ENCODE peak calls at places on chromosome 1, in nine cellular contexts. I is sigmoid colon, P is GM12865, Y is epithelial cell of proximal tubule, G is fibroblast of mammary gland, Z is transverse colon, H is body of pancreas, R is H1, B is Peyer's patch. Q is an unnamed sample.

GRCh38 chr1:119469741-119470140 is 37.3 kb upstream of the HSD3B1 start:
- DNase-seq in I (no peak), P (no peak), Y (no peak), G (no peak), Z (no peak), H (no peak), R (no peak), B (no peak), Q (no peak)

GRCh38 chr1:8145525-8145924 is 119.4 kb upstream of the ERRFI1 start:
- DNase-seq in I (no peak), P (peak; percentile 49), Y (no peak), G (no peak), Z (no peak), H (no peak), R (no peak), B (no peak), Q (no peak)

GRCh38 chr1:207885129-207886032 is 25.5 kb downstream of the CD34 start:
- DNase-seq in I (peak; percentile 93), P (peak; percentile 84), Y (no peak), G (peak; percentile 86), Z (peak; percentile 88), H (peak; percentile 89), R (no peak), B (peak; percentile 93), Q (no peak)

GRCh38 chr1:100927276-100927675 is 31.4 kb downstream of the SLC30A7 start:
- DNase-seq in I (no peak), P (peak; percentile 21), Y (no peak), G (no peak), Z (no peak), H (no peak), R (no peak), B (no peak), Q (peak; percentile 71)

GRCh38 chr1:233112184-233113008 is 162.0 kb downstream of the NTPCR start:
- DNase-seq in I (no peak), P (no peak), Y (peak; percentile 23), G (no peak), Z (no peak), H (no peak), R (no peak), B (no peak), Q (no peak)

GRCh38 chr1:210883821-210884220 is 250.1 kb downstream of the KCNH1 start:
- DNase-seq in I (no peak), P (no peak), Y (peak; percentile 77), G (no peak), Z (no peak), H (no peak), R (no peak), B (no peak), Q (no peak)

GRCh38 chr1:66533804-66534745 is at the start of gene SGIP1:
- DNase-seq in I (peak; percentile 80), P (peak; percentile 21), Y (no peak), G (peak; percentile 79), Z (peak; percentile 18), H (peak; percentile 37), R (no peak), B (peak; percentile 55), Q (no peak)

GRCh38 chr1:38784452-38785284 is 74.9 kb downstream of the RRAGC start:
- DNase-seq in I (no peak), P (no peak), Y (no peak), G (no peak), Z (no peak), H (no peak), R (no peak), B (no peak), Q (no peak)

GRCh38 chr1:230277201-230277771 is 148.8 kb downstream of the PGBD5 start:
- DNase-seq in I (peak; percentile 29), P (no peak), Y (no peak), G (no peak), Z (no peak), H (no peak), R (peak; percentile 87), B (peak; percentile 76), Q (no peak)

GRCh38 chr1:16068356-16069270 is 4.8 kb downstream of the FAM131C start:
- DNase-seq in I (no peak), P (no peak), Y (no peak), G (peak; percentile 13), Z (no peak), H (peak; percentile 88), R (no peak), B (no peak), Q (no peak)

GRCh38 chr1:96400074-96400473 is 321.5 kb upstream of the PTBP2 start:
- DNase-seq in I (no peak), P (no peak), Y (no peak), G (no peak), Z (no peak), H (no peak), R (no peak), B (no peak), Q (no peak)

GRCh38 chr1:5286244-5286643 is 631.8 kb downstream of the AJAP1 start:
- DNase-seq in I (no peak), P (no peak), Y (no peak), G (no peak), Z (no peak), H (no peak), R (no peak), B (no peak), Q (no peak)

DNA sequence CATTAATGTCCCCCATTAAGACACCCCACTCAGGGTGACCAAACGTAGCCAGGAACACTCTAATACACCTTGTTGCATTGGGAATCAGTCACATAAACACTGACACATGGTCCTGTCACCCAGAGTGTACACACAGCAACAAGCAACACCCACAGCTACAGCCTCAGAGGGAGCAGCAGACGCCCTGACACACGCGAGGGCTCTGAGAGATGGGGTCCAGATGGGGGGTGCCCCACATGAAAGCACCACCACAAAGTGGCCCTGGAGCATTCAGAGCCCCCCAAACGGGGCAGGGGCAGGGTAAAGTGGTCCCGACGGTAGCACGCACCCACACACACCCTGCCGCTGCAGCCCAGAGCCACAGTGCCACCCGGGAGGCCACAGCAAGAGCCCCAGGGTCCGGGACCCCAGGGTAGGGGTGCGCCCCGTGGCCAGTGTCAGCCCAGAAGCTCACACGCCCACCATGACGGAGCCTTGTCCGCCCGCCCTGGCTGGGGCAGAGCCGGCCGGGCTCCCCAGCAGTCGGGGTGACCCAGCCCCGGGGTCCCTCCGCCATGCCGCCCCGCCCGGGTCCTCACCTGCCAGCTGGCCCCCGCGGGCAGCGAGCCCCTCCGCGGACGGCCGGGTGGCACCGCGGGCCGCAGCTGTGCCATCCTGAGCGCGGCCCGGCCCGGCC is 47.3 kb downstream of the RAP1GAP start:
- DNase-seq in I (no peak), P (no peak), Y (no peak), G (no peak), Z (no peak), H (no peak), R (no peak), B (no peak), Q (no peak)
- H3K4me3 ChIP-seq in I (peak overlapping the region; percentile 16), P (no peak overlapping the region), Y (peak overlapping the region; percentile 38), G (no peak overlapping the region), Z (no peak overlapping the region), H (peak overlapping the region; percentile 64), R (peak overlapping the region; percentile 27), B (peak overlapping the region; percentile 64), Q (peak overlapping the region; percentile 42)

GRCh38 chr1:113949007-113949406 is 19.9 kb downstream of the HIPK1 start:
- DNase-seq in I (no peak), P (no peak), Y (no peak), G (peak; percentile 21), Z (no peak), H (peak; percentile 28), R (no peak), B (no peak), Q (no peak)
- TF ChIP-seq CTCF in I (no peak), P (no peak), Y (peak; percentile 51), G (peak; percentile 38), Z (peak; percentile 15), H (peak; percentile 47), R (no peak), B (no peak), Q (no peak)

DNA sequence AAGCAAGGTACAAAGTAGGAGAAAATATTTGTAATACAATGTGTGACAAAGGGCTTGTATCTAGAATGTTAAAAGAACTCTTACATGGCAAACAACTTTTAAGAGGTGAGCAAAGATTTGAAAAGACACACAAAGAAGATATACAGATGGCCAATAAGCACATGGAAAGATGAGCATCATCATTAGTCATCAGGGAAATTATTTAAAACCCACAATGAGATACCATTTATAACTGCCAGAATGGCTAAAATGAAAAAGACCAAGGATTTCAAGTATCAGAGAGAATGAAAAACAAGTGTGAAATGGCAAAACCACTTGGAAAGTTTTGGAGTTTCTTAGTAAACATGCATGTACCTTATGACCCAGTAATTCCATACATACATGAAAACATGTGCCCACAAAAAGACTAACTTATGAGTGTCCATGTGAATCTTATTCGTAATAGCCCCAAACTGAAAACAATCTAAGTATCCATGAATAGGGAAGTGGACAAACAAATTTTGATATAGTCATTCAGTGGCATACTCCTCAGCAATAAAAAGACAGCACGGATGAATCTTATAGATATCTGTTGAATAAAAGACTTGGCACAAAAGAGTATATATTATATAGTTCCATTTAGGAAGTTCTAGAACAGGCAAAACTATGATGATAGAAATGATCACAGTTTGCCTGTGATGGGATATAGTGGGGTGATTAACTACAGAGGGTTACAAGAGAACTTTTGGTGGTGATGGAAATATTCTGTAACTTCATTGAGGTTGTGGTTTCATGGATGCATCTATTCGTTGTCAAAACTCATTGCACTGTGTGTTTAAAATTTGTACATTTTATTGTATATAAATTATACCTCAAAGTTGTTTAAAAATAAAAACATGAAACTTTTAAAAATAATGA is 82.0 kb downstream of the DISP1 start:
- DNase-seq in I (no peak), P (no peak), Y (no peak), G (peak; percentile 73), Z (no peak), H (no peak), R (no peak), B (no peak), Q (no peak)
- H3K4me3 ChIP-seq in I (peak overlapping the region; percentile 29), P (no peak overlapping the region), Y (no peak overlapping the region), G (no peak overlapping the region), Z (no peak overlapping the region), H (no peak overlapping the region), R (no peak overlapping the region), B (no peak overlapping the region), Q (peak overlapping the region; percentile 19)

GRCh38 chr1:162756523-162756922 is 34.0 kb upstream of the HSD17B7 start:
- DNase-seq in I (no peak), P (no peak), Y (no peak), G (peak; percentile 77), Z (no peak), H (no peak), R (no peak), B (no peak), Q (no peak)
- TF ChIP-seq CTCF in I (no peak), P (no peak), Y (peak; percentile 28), G (peak; percentile 20), Z (no peak), H (peak; percentile 6), R (no peak), B (no peak), Q (peak; percentile 11)